ENCODE peak calls at places on chromosomes 4 and X, in five cellular contexts. One of them, this sample, is unnamed.

GRCh38 chr4:57193996-57194675 is 84.0 kb upstream of the IGFBP7 start:
- DNase-seq in stimulated activated naive CD8-positive, alpha-beta T cell treated with anti-CD3 and anti-CD28 coated beads, Interleukin-15, amount 100 ng/mL, for 72 hours: no peak
- DNase-seq in neural progenitor cell: peak
- DNase-seq in stimulated activated CD8-positive, alpha-beta memory T cell treated with anti-CD3 and anti-CD28 coated beads, Interleukin-7, amount 100 ng/mL, for 1 hour: no peak
- DNase-seq in anterior cingulate cortex: no peak
- DNase-seq in this sample: no peak

GRCh38 chr4:173958445-173958844 is 325.0 kb downstream of the FBXO8 start:
- DNase-seq in stimulated activated CD8-positive, alpha-beta memory T cell treated with anti-CD3 and anti-CD28 coated beads, Interleukin-7, amount 100 ng/mL, for 1 hour: no peak
- DNase-seq in neural progenitor cell: no peak
- DNase-seq in anterior cingulate cortex: no peak
- DNase-seq in stimulated activated naive CD8-positive, alpha-beta T cell treated with anti-CD3 and anti-CD28 coated beads, Interleukin-15, amount 100 ng/mL, for 72 hours: no peak
- DNase-seq in this sample: no peak

GRCh38 chr4:95362906-95363578 is 185.7 kb downstream of the UNC5C start:
- DNase-seq in stimulated activated CD8-positive, alpha-beta memory T cell treated with anti-CD3 and anti-CD28 coated beads, Interleukin-7, amount 100 ng/mL, for 1 hour: no peak
- DNase-seq in neural progenitor cell: peak
- DNase-seq in stimulated activated naive CD8-positive, alpha-beta T cell treated with anti-CD3 and anti-CD28 coated beads, Interleukin-15, amount 100 ng/mL, for 72 hours: no peak
- DNase-seq in anterior cingulate cortex: no peak
- DNase-seq in this sample: no peak

GRCh38 chrX:48569958-48570357 is 4.3 kb upstream of the RBM3 start:
- DNase-seq in anterior cingulate cortex: no peak
- DNase-seq in neural progenitor cell: no peak
- DNase-seq in stimulated activated naive CD8-positive, alpha-beta T cell treated with anti-CD3 and anti-CD28 coated beads, Interleukin-15, amount 100 ng/mL, for 72 hours: peak
- DNase-seq in stimulated activated CD8-positive, alpha-beta memory T cell treated with anti-CD3 and anti-CD28 coated beads, Interleukin-7, amount 100 ng/mL, for 1 hour: no peak
- DNase-seq in this sample: peak

GRCh38 chr4:182090186-182090585 is 153.0 kb upstream of the TENM3 start:
- DNase-seq in stimulated activated CD8-positive, alpha-beta memory T cell treated with anti-CD3 and anti-CD28 coated beads, Interleukin-7, amount 100 ng/mL, for 1 hour: no peak
- DNase-seq in neural progenitor cell: no peak
- DNase-seq in anterior cingulate cortex: no peak
- DNase-seq in stimulated activated naive CD8-positive, alpha-beta T cell treated with anti-CD3 and anti-CD28 coated beads, Interleukin-15, amount 100 ng/mL, for 72 hours: no peak
- DNase-seq in this sample: no peak

GRCh38 chr4:28774344-28774743 is 1913.7 kb downstream of the STIM2 start:
- DNase-seq in anterior cingulate cortex: no peak
- DNase-seq in stimulated activated CD8-positive, alpha-beta memory T cell treated with anti-CD3 and anti-CD28 coated beads, Interleukin-7, amount 100 ng/mL, for 1 hour: no peak
- DNase-seq in stimulated activated naive CD8-positive, alpha-beta T cell treated with anti-CD3 and anti-CD28 coated beads, Interleukin-15, amount 100 ng/mL, for 72 hours: no peak
- DNase-seq in neural progenitor cell: no peak
- DNase-seq in this sample: no peak

GRCh38 chr4:112312610-112313239 is 15.6 kb downstream of the ALPK1 start:
- DNase-seq in anterior cingulate cortex: no peak
- DNase-seq in neural progenitor cell: no peak
- DNase-seq in stimulated activated CD8-positive, alpha-beta memory T cell treated with anti-CD3 and anti-CD28 coated beads, Interleukin-7, amount 100 ng/mL, for 1 hour: no peak
- DNase-seq in stimulated activated naive CD8-positive, alpha-beta T cell treated with anti-CD3 and anti-CD28 coated beads, Interleukin-15, amount 100 ng/mL, for 72 hours: no peak
- DNase-seq in this sample: no peak

GRCh38 chr4:143025111-143025704 is 159.5 kb upstream of the USP38 start:
- DNase-seq in anterior cingulate cortex: no peak
- DNase-seq in stimulated activated CD8-positive, alpha-beta memory T cell treated with anti-CD3 and anti-CD28 coated beads, Interleukin-7, amount 100 ng/mL, for 1 hour: no peak
- DNase-seq in neural progenitor cell: peak
- DNase-seq in stimulated activated naive CD8-positive, alpha-beta T cell treated with anti-CD3 and anti-CD28 coated beads, Interleukin-15, amount 100 ng/mL, for 72 hours: no peak
- DNase-seq in this sample: no peak

GRCh38 chrX:1902901-1903379 is 288.1 kb downstream of the ASMT start:
- DNase-seq in neural progenitor cell: no peak
- DNase-seq in stimulated activated CD8-positive, alpha-beta memory T cell treated with anti-CD3 and anti-CD28 coated beads, Interleukin-7, amount 100 ng/mL, for 1 hour: no peak
- DNase-seq in stimulated activated naive CD8-positive, alpha-beta T cell treated with anti-CD3 and anti-CD28 coated beads, Interleukin-15, amount 100 ng/mL, for 72 hours: no peak
- DNase-seq in anterior cingulate cortex: no peak
- DNase-seq in this sample: no peak

GRCh38 chrX:111086521-111087127 is 9.4 kb upstream of the PAK3 start:
- DNase-seq in stimulated activated CD8-positive, alpha-beta memory T cell treated with anti-CD3 and anti-CD28 coated beads, Interleukin-7, amount 100 ng/mL, for 1 hour: no peak
- DNase-seq in neural progenitor cell: peak
- DNase-seq in stimulated activated naive CD8-positive, alpha-beta T cell treated with anti-CD3 and anti-CD28 coated beads, Interleukin-15, amount 100 ng/mL, for 72 hours: no peak
- DNase-seq in anterior cingulate cortex: no peak
- DNase-seq in this sample: no peak

GRCh38 chrX:10516781-10517322 is 103.5 kb downstream of the MID1 start:
- DNase-seq in stimulated activated CD8-positive, alpha-beta memory T cell treated with anti-CD3 and anti-CD28 coated beads, Interleukin-7, amount 100 ng/mL, for 1 hour: no peak
- DNase-seq in stimulated activated naive CD8-positive, alpha-beta T cell treated with anti-CD3 and anti-CD28 coated beads, Interleukin-15, amount 100 ng/mL, for 72 hours: no peak
- DNase-seq in anterior cingulate cortex: no peak
- DNase-seq in neural progenitor cell: no peak
- DNase-seq in this sample: no peak

GRCh38 chr4:24322986-24323385 is 261.4 kb downstream of the DHX15 start:
- DNase-seq in stimulated activated naive CD8-positive, alpha-beta T cell treated with anti-CD3 and anti-CD28 coated beads, Interleukin-15, amount 100 ng/mL, for 72 hours: no peak
- DNase-seq in neural progenitor cell: no peak
- DNase-seq in anterior cingulate cortex: no peak
- DNase-seq in stimulated activated CD8-positive, alpha-beta memory T cell treated with anti-CD3 and anti-CD28 coated beads, Interleukin-7, amount 100 ng/mL, for 1 hour: no peak
- DNase-seq in this sample: no peak

GRCh38 chrX:51955200-51955599 is 61.8 kb downstream of the MAGED1 start:
- DNase-seq in neural progenitor cell: no peak
- DNase-seq in anterior cingulate cortex: no peak
- DNase-seq in stimulated activated naive CD8-positive, alpha-beta T cell treated with anti-CD3 and anti-CD28 coated beads, Interleukin-15, amount 100 ng/mL, for 72 hours: peak
- DNase-seq in stimulated activated CD8-positive, alpha-beta memory T cell treated with anti-CD3 and anti-CD28 coated beads, Interleukin-7, amount 100 ng/mL, for 1 hour: no peak
- DNase-seq in this sample: no peak

GRCh38 chr4:89307446-89308160 is at the start of gene GPRIN3:
- DNase-seq in anterior cingulate cortex: no peak
- DNase-seq in stimulated activated CD8-positive, alpha-beta memory T cell treated with anti-CD3 and anti-CD28 coated beads, Interleukin-7, amount 100 ng/mL, for 1 hour: no peak
- DNase-seq in neural progenitor cell: peak
- DNase-seq in stimulated activated naive CD8-positive, alpha-beta T cell treated with anti-CD3 and anti-CD28 coated beads, Interleukin-15, amount 100 ng/mL, for 72 hours: peak
- DNase-seq in this sample: peak

GRCh38 chrX:22203186-22203585 is 69.5 kb upstream of the CBLL2 start:
- DNase-seq in neural progenitor cell: no peak
- DNase-seq in anterior cingulate cortex: no peak
- DNase-seq in stimulated activated naive CD8-positive, alpha-beta T cell treated with anti-CD3 and anti-CD28 coated beads, Interleukin-15, amount 100 ng/mL, for 72 hours: no peak
- DNase-seq in stimulated activated CD8-positive, alpha-beta memory T cell treated with anti-CD3 and anti-CD28 coated beads, Interleukin-7, amount 100 ng/mL, for 1 hour: no peak
- DNase-seq in this sample: no peak

GRCh38 chrX:85052636-85053343 is 49.1 kb downstream of the APOOL start:
- DNase-seq in anterior cingulate cortex: no peak
- DNase-seq in stimulated activated CD8-positive, alpha-beta memory T cell treated with anti-CD3 and anti-CD28 coated beads, Interleukin-7, amount 100 ng/mL, for 1 hour: no peak
- DNase-seq in neural progenitor cell: no peak
- DNase-seq in stimulated activated naive CD8-positive, alpha-beta T cell treated with anti-CD3 and anti-CD28 coated beads, Interleukin-15, amount 100 ng/mL, for 72 hours: no peak
- DNase-seq in this sample: no peak

This sample was measured in T-helper 2 cell treated with Interferon-gamma antibody and Interleukin-4, amounts not matched to agents 5 μg/mL and 100 μg/mL, for 36 hours.